ENCODE peak calls at places on chromosomes 16 and 17, in eight cellular contexts. One of them, this sample, is unnamed.
A peak's percentile ranks its signal among the peaks of the same experiment; 100 is the strongest.

GRCh38 chr16:3189869-3190268 is 1.9 kb downstream of the OR1F1 start:
- DNase-seq in esophagus muscularis mucosa: no peak
- DNase-seq in heart left ventricle: no peak
- DNase-seq in tibial nerve: no peak
- DNase-seq in IMR-90: no peak
- DNase-seq in GM12878: no peak
- DNase-seq in stomach: no peak
- DNase-seq in ovary: no peak
- DNase-seq in this sample: no peak

GRCh38 chr17:80279895-80280294 is 19.2 kb downstream of the RNF213 start:
- DNase-seq in esophagus muscularis mucosa: no peak
- DNase-seq in heart left ventricle: peak; percentile 62
- DNase-seq in tibial nerve: no peak
- DNase-seq in IMR-90: peak; percentile 88
- DNase-seq in GM12878: no peak
- DNase-seq in stomach: no peak
- DNase-seq in ovary: peak; percentile 85
- DNase-seq in this sample: peak; percentile 78

GRCh38 chr17:12316021-12316420 is 295.3 kb downstream of the MAP2K4 start:
- DNase-seq in esophagus muscularis mucosa: no peak
- DNase-seq in heart left ventricle: no peak
- DNase-seq in tibial nerve: no peak
- DNase-seq in IMR-90: peak; percentile 64
- DNase-seq in GM12878: no peak
- DNase-seq in stomach: no peak
- DNase-seq in ovary: no peak
- DNase-seq in this sample: no peak

GRCh38 chr17:3845361-3845753 is 689 bp downstream of the NCBP3 start:
- DNase-seq in esophagus muscularis mucosa: no peak
- DNase-seq in heart left ventricle: no peak
- DNase-seq in tibial nerve: no peak
- DNase-seq in IMR-90: no peak
- DNase-seq in GM12878: no peak
- DNase-seq in stomach: no peak
- DNase-seq in ovary: no peak
- DNase-seq in this sample: no peak

GRCh38 chr16:55399911-55400310 is 75.9 kb downstream of the IRX6 start:
- DNase-seq in esophagus muscularis mucosa: no peak
- DNase-seq in heart left ventricle: no peak
- DNase-seq in tibial nerve: no peak
- DNase-seq in IMR-90: no peak
- DNase-seq in GM12878: no peak
- DNase-seq in stomach: no peak
- DNase-seq in ovary: no peak
- DNase-seq in this sample: no peak

GRCh38 chr16:4200000-4200780 is 41.7 kb downstream of the SRL start:
- DNase-seq in esophagus muscularis mucosa: peak; percentile 94
- DNase-seq in heart left ventricle: peak; percentile 66
- DNase-seq in tibial nerve: peak; percentile 31
- DNase-seq in IMR-90: peak; percentile 60
- DNase-seq in GM12878: no peak
- DNase-seq in stomach: peak; percentile 81
- DNase-seq in ovary: peak; percentile 75
- DNase-seq in this sample: peak; percentile 85

GRCh38 chr16:76665571-76666275 is 388.5 kb downstream of the CNTNAP4 start:
- DNase-seq in esophagus muscularis mucosa: no peak
- DNase-seq in heart left ventricle: no peak
- DNase-seq in tibial nerve: no peak
- DNase-seq in IMR-90: no peak
- DNase-seq in GM12878: no peak
- DNase-seq in stomach: no peak
- DNase-seq in ovary: no peak
- DNase-seq in this sample: no peak

GRCh38 chr16:82240111-82240510 is 70.1 kb upstream of the MPHOSPH6 start:
- DNase-seq in esophagus muscularis mucosa: no peak
- DNase-seq in heart left ventricle: no peak
- DNase-seq in tibial nerve: no peak
- DNase-seq in IMR-90: peak; percentile 6
- DNase-seq in GM12878: no peak
- DNase-seq in stomach: no peak
- DNase-seq in ovary: no peak
- DNase-seq in this sample: no peak

GRCh38 chr16:10338426-10338825 is 47.4 kb upstream of the ATF7IP2 start:
- DNase-seq in esophagus muscularis mucosa: no peak
- DNase-seq in heart left ventricle: peak; percentile 24
- DNase-seq in tibial nerve: no peak
- DNase-seq in IMR-90: no peak
- DNase-seq in GM12878: no peak
- DNase-seq in stomach: no peak
- DNase-seq in ovary: no peak
- DNase-seq in this sample: no peak

GRCh38 chr17:20085283-20085875 is 76.2 kb downstream of the SPECC1 start:
- DNase-seq in esophagus muscularis mucosa: no peak
- DNase-seq in heart left ventricle: no peak
- DNase-seq in tibial nerve: no peak
- DNase-seq in IMR-90: no peak
- DNase-seq in GM12878: no peak
- DNase-seq in stomach: no peak
- DNase-seq in ovary: no peak
- DNase-seq in this sample: no peak

GRCh38 chr17:39716879-39717536 is 13.3 kb downstream of the MIEN1 start:
- DNase-seq in esophagus muscularis mucosa: no peak
- DNase-seq in heart left ventricle: no peak
- DNase-seq in tibial nerve: no peak
- DNase-seq in IMR-90: no peak
- DNase-seq in GM12878: no peak
- DNase-seq in stomach: peak; percentile 81
- DNase-seq in ovary: no peak
- DNase-seq in this sample: no peak

GRCh38 chr17:49898547-49899490 is 51.0 kb upstream of the TAC4 start:
- DNase-seq in esophagus muscularis mucosa: no peak
- DNase-seq in heart left ventricle: no peak
- DNase-seq in tibial nerve: no peak
- DNase-seq in IMR-90: no peak
- DNase-seq in GM12878: no peak
- DNase-seq in stomach: no peak
- DNase-seq in ovary: no peak
- DNase-seq in this sample: peak; percentile 30

GRCh38 chr16:73956592-73957495 is 339.8 kb upstream of the PSMD7 start:
- DNase-seq in esophagus muscularis mucosa: no peak
- DNase-seq in heart left ventricle: peak; percentile 46
- DNase-seq in tibial nerve: peak; percentile 40
- DNase-seq in IMR-90: peak; percentile 64
- DNase-seq in GM12878: peak; percentile 2
- DNase-seq in stomach: peak; percentile 54
- DNase-seq in ovary: peak; percentile 44
- DNase-seq in this sample: peak; percentile 74

GRCh38 chr17:82876602-82877391 is 37.0 kb upstream of the ZNF750 start:
- DNase-seq in esophagus muscularis mucosa: no peak
- DNase-seq in heart left ventricle: peak; percentile 82
- DNase-seq in tibial nerve: no peak
- DNase-seq in IMR-90: peak; percentile 78
- DNase-seq in GM12878: no peak
- DNase-seq in stomach: peak; percentile 86
- DNase-seq in ovary: peak; percentile 73
- DNase-seq in this sample: peak; percentile 81

GRCh38 chr17:10126554-10127493 is 71.6 kb downstream of the GAS7 start:
- DNase-seq in esophagus muscularis mucosa: no peak
- DNase-seq in heart left ventricle: no peak
- DNase-seq in tibial nerve: peak; percentile 33
- DNase-seq in IMR-90: peak; percentile 88
- DNase-seq in GM12878: no peak
- DNase-seq in stomach: no peak
- DNase-seq in ovary: peak; percentile 70
- DNase-seq in this sample: no peak

GRCh38 chr16:12586701-12587100 is 217.0 kb downstream of the CPPED1 start:
- DNase-seq in esophagus muscularis mucosa: no peak
- DNase-seq in heart left ventricle: no peak
- DNase-seq in tibial nerve: no peak
- DNase-seq in IMR-90: no peak
- DNase-seq in GM12878: no peak
- DNase-seq in stomach: no peak
- DNase-seq in ovary: no peak
- DNase-seq in this sample: no peak

GRCh38 chr16:11752856-11753255 is 10.2 kb upstream of the TXNDC11 start:
- DNase-seq in esophagus muscularis mucosa: no peak
- DNase-seq in heart left ventricle: no peak
- DNase-seq in tibial nerve: no peak
- DNase-seq in IMR-90: no peak
- DNase-seq in GM12878: no peak
- DNase-seq in stomach: no peak
- DNase-seq in ovary: no peak
- DNase-seq in this sample: no peak

GRCh38 chr17:69404398-69404797 is 10.1 kb upstream of the MAP2K6 start:
- DNase-seq in esophagus muscularis mucosa: no peak
- DNase-seq in heart left ventricle: no peak
- DNase-seq in tibial nerve: no peak
- DNase-seq in IMR-90: peak; percentile 55
- DNase-seq in GM12878: no peak
- DNase-seq in stomach: no peak
- DNase-seq in ovary: no peak
- DNase-seq in this sample: no peak

DNA sequence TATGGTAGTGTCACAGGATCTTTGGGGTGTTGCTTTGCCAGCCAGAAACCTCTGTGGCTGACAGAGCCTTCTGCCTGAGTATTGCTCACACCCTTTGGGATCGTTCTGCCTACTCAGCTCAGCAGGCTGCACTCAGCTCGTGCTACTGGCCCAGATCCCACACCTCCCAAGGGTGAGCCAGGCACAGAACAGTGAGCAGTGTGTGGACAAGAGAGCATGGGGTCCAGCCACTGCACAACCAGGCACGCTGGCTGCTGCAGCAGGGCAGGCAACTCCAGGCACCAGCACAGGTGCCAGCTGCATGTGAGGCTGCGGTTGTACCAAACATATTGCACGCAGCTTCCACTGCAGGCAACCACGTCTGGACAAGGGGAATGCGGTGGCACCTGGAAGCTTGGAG is 84.9 kb downstream of the CYB561 start:
- DNase-seq in esophagus muscularis mucosa: no peak
- DNase-seq in heart left ventricle: no peak
- DNase-seq in tibial nerve: no peak
- DNase-seq in IMR-90: no peak
- DNase-seq in GM12878: no peak
- DNase-seq in stomach: no peak
- DNase-seq in ovary: no peak
- DNase-seq in this sample: no peak
- TF ChIP-seq CTCF in esophagus muscularis mucosa: no peak
- TF ChIP-seq CTCF in heart left ventricle: no peak
- TF ChIP-seq CTCF in tibial nerve: no peak
- TF ChIP-seq CTCF in IMR-90: no peak
- TF ChIP-seq CTCF in GM12878: no peak
- TF ChIP-seq CTCF in stomach: no peak
- TF ChIP-seq CTCF in ovary: no peak
- TF ChIP-seq CTCF in this sample: no peak

DNA sequence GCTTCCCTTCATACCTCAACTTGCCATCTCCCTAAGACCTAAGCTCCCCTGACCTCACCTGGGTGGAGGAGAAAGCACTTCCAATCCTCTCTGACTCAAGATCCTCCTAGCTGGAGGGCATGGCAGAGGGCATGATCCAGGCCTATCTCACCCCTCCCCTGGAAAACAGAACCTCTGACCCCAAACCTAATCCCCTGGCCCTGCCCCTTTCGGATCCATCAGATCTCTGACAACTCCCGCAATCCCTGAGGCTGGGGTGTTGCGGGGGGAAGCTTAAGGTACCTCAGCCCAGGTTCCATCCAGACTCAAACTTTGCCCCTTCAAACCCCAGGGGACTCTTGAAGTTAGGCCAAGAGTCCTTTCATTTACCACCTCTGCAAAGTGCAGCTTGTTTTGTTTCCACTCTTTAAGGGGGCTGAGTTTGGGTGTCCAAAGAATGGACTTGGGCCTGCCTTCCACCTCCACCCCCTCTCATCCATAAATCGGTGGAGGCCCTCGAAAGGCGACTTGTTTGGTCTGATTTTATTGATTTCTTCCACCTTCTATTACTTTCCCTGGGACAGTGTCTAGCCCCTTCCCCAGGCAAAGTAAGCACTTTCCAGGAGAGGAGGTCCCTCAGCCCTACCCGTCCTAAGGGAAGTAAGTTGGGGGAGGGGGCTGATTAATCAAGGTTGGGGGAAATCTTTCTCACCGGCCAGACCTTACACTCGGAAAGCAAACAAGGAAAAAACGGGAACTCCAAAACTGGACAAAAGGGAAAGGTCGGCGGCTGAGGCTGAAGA is 2.6 kb downstream of the EPOP start:
- DNase-seq in esophagus muscularis mucosa: no peak
- DNase-seq in heart left ventricle: no peak
- DNase-seq in tibial nerve: no peak
- DNase-seq in IMR-90: no peak
- DNase-seq in GM12878: no peak
- DNase-seq in stomach: no peak
- DNase-seq in ovary: no peak
- DNase-seq in this sample: no peak
- H3K27me3 ChIP-seq in esophagus muscularis mucosa: peaks cover 89% of the 10 kb centered on the region
- H3K27me3 ChIP-seq in heart left ventricle: peaks cover 37% of the 10 kb centered on the region
- H3K27me3 ChIP-seq in tibial nerve: no peaks in the 10 kb centered on the region
- H3K27me3 ChIP-seq in IMR-90: peaks cover 65% of the 10 kb centered on the region
- H3K27me3 ChIP-seq in GM12878: peaks cover 15% of the 10 kb centered on the region
- H3K27me3 ChIP-seq in stomach: peaks cover 11% of the 10 kb centered on the region
- H3K27me3 ChIP-seq in ovary: no peaks in the 10 kb centered on the region
- H3K27me3 ChIP-seq in this sample: peaks cover 4% of the 10 kb centered on the region

GRCh38 chr16:31868164-31868563 is 5.4 kb upstream of the ZNF267 start:
- DNase-seq in esophagus muscularis mucosa: no peak
- DNase-seq in heart left ventricle: no peak
- DNase-seq in tibial nerve: no peak
- DNase-seq in IMR-90: no peak
- DNase-seq in GM12878: no peak
- DNase-seq in stomach: no peak
- DNase-seq in ovary: no peak
- DNase-seq in this sample: no peak
- TF ChIP-seq POLR2A in esophagus muscularis mucosa: no peak
- TF ChIP-seq POLR2A in heart left ventricle: no peak
- TF ChIP-seq POLR2A in tibial nerve: no peak
- TF ChIP-seq POLR2A in IMR-90: no peak
- TF ChIP-seq POLR2A in GM12878: no peak
- TF ChIP-seq POLR2A in stomach: no peak
- TF ChIP-seq POLR2A in ovary: no peak
- TF ChIP-seq POLR2A in this sample: no peak

DNA sequence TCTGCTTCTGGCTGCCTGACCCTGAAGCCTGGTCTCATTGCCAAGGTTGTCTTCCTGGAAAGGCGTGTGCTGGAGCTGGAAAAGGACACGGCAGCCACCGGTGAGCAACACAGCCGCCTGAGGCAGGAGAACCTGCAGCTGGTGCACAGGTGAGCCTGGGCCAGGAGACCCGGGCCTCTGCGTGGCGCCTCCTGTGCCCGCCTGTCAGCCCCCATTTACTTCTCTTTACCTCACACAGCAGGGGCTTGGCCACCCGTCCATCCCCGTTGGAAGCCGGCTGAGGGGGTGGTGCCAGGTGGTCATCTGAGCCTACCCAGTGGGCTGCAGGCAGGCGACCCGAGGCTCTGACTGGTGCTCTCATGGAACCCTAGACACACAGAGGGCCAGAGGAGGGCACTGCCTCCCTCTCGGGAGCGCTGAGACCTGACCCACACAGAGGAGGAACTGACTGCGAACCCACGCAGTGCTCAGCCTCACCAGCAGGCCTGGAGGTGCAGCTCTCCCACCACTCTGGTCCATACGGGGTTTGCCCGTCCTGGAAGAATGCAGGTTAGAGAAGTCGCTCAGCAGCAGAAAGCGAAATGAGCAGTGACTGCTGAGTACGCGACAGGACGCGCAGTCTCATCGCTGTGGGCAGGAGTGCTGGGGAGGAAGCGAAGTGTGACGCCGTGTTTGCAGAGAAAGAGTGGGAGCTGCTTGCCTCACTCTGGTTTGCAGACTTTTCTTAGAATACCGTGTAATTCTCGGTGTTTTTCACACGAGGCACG is 21.9 kb upstream of the CAPN15 start:
- DNase-seq in esophagus muscularis mucosa: no peak
- DNase-seq in heart left ventricle: no peak
- DNase-seq in tibial nerve: no peak
- DNase-seq in IMR-90: no peak
- DNase-seq in GM12878: no peak
- DNase-seq in stomach: no peak
- DNase-seq in ovary: no peak
- DNase-seq in this sample: no peak
- TF ChIP-seq CTCF in esophagus muscularis mucosa: no peak
- TF ChIP-seq CTCF in heart left ventricle: no peak
- TF ChIP-seq CTCF in tibial nerve: no peak
- TF ChIP-seq CTCF in IMR-90: no peak
- TF ChIP-seq CTCF in GM12878: no peak
- TF ChIP-seq CTCF in stomach: no peak
- TF ChIP-seq CTCF in ovary: no peak
- TF ChIP-seq CTCF in this sample: no peak